ENCODE peak calls at places on chromosomes 2 and 18, in four cellular contexts. L, I, P and G are unnamed samples.
A peak's percentile ranks its signal among the peaks of the same experiment; 100 is the strongest.

GRCh38 chr2:29143657-29144056 is 28.4 kb downstream of the CLIP4 start:
- DNase-seq in L (no peak), I (no peak), P (no peak), G (no peak)

GRCh38 chr18:74495581-74496507 is at the start of gene CNDP2:
- DNase-seq in L (peak; percentile 75), I (peak; percentile 99), P (peak; percentile 99), G (peak; percentile 100)

GRCh38 chr2:31347788-31348187 is 66.8 kb downstream of the XDH start:
- DNase-seq in L (no peak), I (peak; percentile 47), P (peak; percentile 82), G (peak; percentile 95)

GRCh38 chr2:149926149-149926548 is 338.6 kb upstream of the MMADHC start:
- DNase-seq in L (no peak), I (no peak), P (peak; percentile 34), G (no peak)

GRCh38 chr2:61763605-61764034 is 90.2 kb downstream of the FAM161A start:
- DNase-seq in L (peak; percentile 38), I (peak; percentile 94), P (peak; percentile 91), G (peak; percentile 80)

GRCh38 chr2:155600296-155600695 is 732.2 kb downstream of the NR4A2 start:
- DNase-seq in L (no peak), I (no peak), P (no peak), G (no peak)

GRCh38 chr2:168740360-168740759 is 62.1 kb upstream of the NOSTRIN start:
- DNase-seq in L (no peak), I (no peak), P (no peak), G (no peak)

GRCh38 chr2:237471457-237472186 is 15.4 kb upstream of the MLPH start:
- DNase-seq in L (no peak), I (peak; percentile 80), P (peak; percentile 79), G (no peak)

GRCh38 chr18:79847606-79848293 is 50.0 kb downstream of the KCNG2 start:
- DNase-seq in L (no peak), I (no peak), P (no peak), G (no peak)

GRCh38 chr2:190432567-190433231 is 24.5 kb downstream of the MFSD6 start:
- DNase-seq in L (no peak), I (peak; percentile 19), P (no peak), G (no peak)

GRCh38 chr2:156088598-156088997 is 243.9 kb downstream of the NR4A2 start:
- DNase-seq in L (no peak), I (no peak), P (no peak), G (no peak)

GRCh38 chr2:240448387-240449274 is 13.2 kb downstream of the GPC1 start:
- DNase-seq in L (no peak), I (no peak), P (no peak), G (no peak)

GRCh38 chr2:143903172-143903856 is 616.6 kb downstream of the ZEB2 start:
- DNase-seq in L (no peak), I (peak; percentile 21), P (no peak), G (no peak)

GRCh38 chr2:233082934-233083755 is 23.0 kb downstream of the INPP5D start:
- DNase-seq in L (no peak), I (no peak), P (no peak), G (no peak)

GRCh38 chr18:64032312-64032711 is 62.4 kb downstream of the SERPINB8 start:
- DNase-seq in L (no peak), I (no peak), P (no peak), G (no peak)

GRCh38 chr2:31233216-31233615 is 736 bp upstream of the EHD3 start:
- DNase-seq in L (no peak), I (no peak), P (peak; percentile 22), G (no peak)

GRCh38 chr2:45505138-45505537 is 105.9 kb downstream of the SRBD1 start:
- DNase-seq in L (no peak), I (no peak), P (no peak), G (no peak)

GRCh38 chr2:122166820-122167219 is 411.4 kb downstream of the TSN start:
- DNase-seq in L (no peak), I (no peak), P (no peak), G (no peak)

GRCh38 chr2:108323619-108324018 is 34.9 kb downstream of the SULT1C2 start:
- DNase-seq in L (no peak), I (no peak), P (peak; percentile 52), G (peak; percentile 70)

GRCh38 chr2:223180463-223180862 is 128.5 kb downstream of the KCNE4 start:
- DNase-seq in L (no peak), I (peak; percentile 81), P (no peak), G (peak; percentile 4)

GRCh38 chr2:214706986-214707385 is 102.5 kb downstream of the BARD1 start:
- DNase-seq in L (no peak), I (peak; percentile 6), P (no peak), G (no peak)

GRCh38 chr2:8534729-8535397 is 147.0 kb upstream of the ID2 start:
- DNase-seq in L (no peak), I (peak; percentile 67), P (no peak), G (no peak)

GRCh38 chr2:209696836-209697711 is 74.6 kb upstream of the UNC80 start:
- DNase-seq in L (no peak), I (no peak), P (no peak), G (no peak)

GRCh38 chr18:58991127-58991798 is 126.6 kb downstream of the ZNF532 start:
- DNase-seq in L (no peak), I (peak; percentile 51), P (peak; percentile 44), G (peak; percentile 36)

DNA sequence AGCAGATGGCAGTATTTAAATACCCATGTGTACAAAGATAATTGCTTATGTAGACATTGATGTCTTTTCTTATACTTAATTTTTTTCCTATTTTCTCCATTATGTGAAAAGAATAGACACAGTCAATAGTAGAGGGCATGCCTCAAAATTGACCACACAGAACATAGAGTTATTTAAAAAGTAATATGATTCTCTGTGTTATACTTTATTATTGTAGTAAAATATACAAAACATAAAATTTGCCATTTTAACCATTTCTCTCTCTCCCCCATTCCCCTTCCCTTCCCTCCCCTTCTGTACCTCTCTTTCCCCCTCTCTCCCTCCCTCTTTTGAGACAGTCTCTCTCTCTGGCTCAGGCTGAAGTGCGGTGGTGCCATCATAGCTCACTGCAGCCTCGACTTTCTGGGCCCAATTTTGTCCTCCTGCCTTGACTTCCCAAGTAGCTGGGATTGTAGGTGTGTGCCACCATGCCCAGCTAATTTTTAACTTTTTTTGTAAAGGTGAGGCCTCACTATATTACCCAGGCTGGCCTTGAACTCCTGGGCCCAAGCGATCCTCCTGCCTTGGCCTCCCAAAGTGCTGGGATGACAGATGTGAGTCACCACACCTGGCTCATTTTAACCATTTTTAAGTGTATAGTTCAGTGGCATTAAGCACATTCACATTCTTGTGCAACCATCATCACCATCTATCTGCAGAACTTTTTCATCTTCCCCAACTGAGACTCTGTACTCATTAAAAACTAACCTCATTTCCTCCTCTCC is 179.7 kb downstream of the MCFD2 start:
- DNase-seq in L (no peak), I (no peak), P (no peak), G (no peak)
- H3K4me3 ChIP-seq in L (no peak overlapping the region), I (no peak overlapping the region), P (no peak overlapping the region), G (no peak overlapping the region)

DNA sequence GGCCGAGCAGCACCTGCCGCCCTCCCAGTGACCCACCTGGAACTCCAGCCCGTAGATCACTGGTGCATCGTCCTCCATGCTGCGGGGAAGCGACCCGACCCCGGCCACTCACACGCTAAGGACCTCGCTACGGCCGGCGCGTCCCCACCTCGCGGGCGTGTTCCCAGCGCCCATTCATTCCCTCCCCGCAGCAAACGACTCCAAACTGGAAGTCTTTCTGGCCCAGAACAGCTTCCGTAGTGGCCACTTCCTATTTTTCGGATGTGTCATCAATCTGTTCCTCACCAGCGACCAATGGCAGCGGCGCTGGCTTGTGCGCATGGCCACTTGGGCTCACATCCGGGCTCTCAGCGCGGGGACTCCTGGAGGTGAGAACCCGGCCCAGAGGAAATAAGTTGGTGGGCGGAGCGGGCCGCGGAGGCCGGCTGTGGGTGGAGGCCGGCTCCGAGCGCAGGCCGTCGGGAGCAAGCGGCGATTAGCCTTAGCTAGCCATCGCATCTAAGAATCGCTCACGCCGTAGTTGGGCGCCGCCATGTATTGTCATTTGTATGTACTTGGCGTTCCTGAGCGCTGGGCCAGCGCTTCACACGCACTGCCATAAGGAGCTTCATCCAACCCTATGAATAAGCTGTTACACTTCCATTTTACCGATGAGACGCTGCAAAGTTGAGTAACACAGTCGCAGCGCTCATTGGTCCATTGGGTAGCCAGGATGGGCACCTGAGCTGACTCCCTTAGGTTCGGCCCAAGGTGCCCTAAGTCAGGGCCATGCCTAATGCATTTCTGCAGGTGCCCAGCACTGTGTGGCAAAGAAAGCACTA is at the start of gene EIPR1:
- DNase-seq in L (peak; percentile 91), I (peak; percentile 99), P (peak; percentile 99), G (peak; percentile 98)
- TF ChIP-seq CTCF in L (peak; percentile 9), I (peak; percentile 6), P (no peak), G (no peak)

GRCh38 chr2:95056044-95056443 is 30.5 kb downstream of the MAL start:
- DNase-seq in L (no peak), I (no peak), P (no peak), G (no peak)
- H3K4me3 ChIP-seq in L (no peak overlapping the region), I (no peak overlapping the region), P (no peak overlapping the region), G (no peak overlapping the region)

GRCh38 chr2:228321019-228321418 is 139.5 kb upstream of the SPHKAP start:
- DNase-seq in L (no peak), I (no peak), P (no peak), G (no peak)

DNA sequence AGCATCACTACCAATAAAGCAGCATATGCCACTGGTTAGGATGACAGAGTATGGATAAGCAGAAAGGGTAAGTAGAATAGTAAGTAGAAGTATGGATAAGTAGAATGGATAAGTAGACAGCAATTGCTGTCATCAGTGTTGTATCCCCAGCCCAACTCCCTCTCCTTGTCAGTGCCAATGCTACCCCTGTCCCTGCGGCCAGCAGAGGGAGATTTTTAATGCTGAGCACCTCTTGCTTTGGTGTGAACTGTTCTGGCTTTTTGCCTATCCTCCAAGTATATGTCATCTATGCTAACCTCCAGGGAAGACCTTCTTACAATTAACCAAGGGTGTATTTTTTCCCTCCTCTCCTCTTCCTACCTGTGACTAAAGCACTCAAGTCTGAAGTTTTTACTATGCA is 136.7 kb upstream of the SPHKAP start:
- DNase-seq in L (no peak), I (peak; percentile 19), P (peak; percentile 55), G (peak; percentile 6)
- TF ChIP-seq CTCF in L (peak; percentile 7), I (peak; percentile 53), P (peak; percentile 55), G (peak; percentile 50)

GRCh38 chr2:221570321-221571107 is 1.6 kb downstream of the EPHA4 start:
- DNase-seq in L (no peak), I (no peak), P (peak; percentile 6), G (peak; percentile 75)

GRCh38 chr2:221569342-221570278 is 2.5 kb downstream of the EPHA4 start:
- DNase-seq in L (no peak), I (no peak), P (no peak), G (no peak)

GRCh38 chr2:221568299-221568698 is 3.8 kb downstream of the EPHA4 start:
- DNase-seq in L (no peak), I (no peak), P (no peak), G (no peak)

GRCh38 chr2:221567809-221568208 is 4.3 kb downstream of the EPHA4 start:
- DNase-seq in L (no peak), I (no peak), P (peak; percentile 16), G (peak; percentile 20)

GRCh38 chr2:221567231-221567760 is 4.8 kb downstream of the EPHA4 start:
- DNase-seq in L (no peak), I (no peak), P (no peak), G (no peak)
- H3K4me3 ChIP-seq in L (no peak overlapping the region), I (no peak overlapping the region), P (no peak overlapping the region), G (no peak overlapping the region)